ENCODE peak calls at places on chromosomes 12 and 14, in five cellular contexts. N, A, F, W and O are unnamed samples.

GRCh38 chr14:99649219-99649618 is 4.3 kb downstream of the HHIPL1 start:
- DNase-seq in A (no peak), W (peak), F (peak), N (no peak), O (peak)

GRCh38 chr12:100401660-100402059 is 44.8 kb downstream of the SLC17A8 start:
- DNase-seq in A (no peak), F (peak), W (peak), N (peak), O (peak)

GRCh38 chr12:114504311-114504710 is 98.4 kb upstream of the TBX5 start:
- DNase-seq in F (no peak), N (no peak), W (peak), A (no peak), O (no peak)

GRCh38 chr14:96125536-96125935 is 79.1 kb upstream of the BDKRB2 start:
- DNase-seq in W (no peak), N (peak), F (no peak), A (no peak), O (peak)

GRCh38 chr12:78494911-78495310 is 369.7 kb upstream of the SYT1 start:
- DNase-seq in W (peak), F (no peak), N (peak), A (no peak), O (peak)

GRCh38 chr12:84070311-84070710 is 842.3 kb downstream of the SLC6A15 start:
- DNase-seq in W (peak), N (peak), F (no peak), A (no peak), O (peak)

GRCh38 chr12:103503546-103504480 is 8.0 kb upstream of the C12orf42 start:
- DNase-seq in A (peak), N (no peak), F (no peak), W (no peak), O (no peak)

GRCh38 chr12:257521-258321 is 4.9 kb downstream of the SLC6A13 start:
- DNase-seq in A (no peak), F (no peak), N (no peak), W (no peak), O (no peak)

GRCh38 chr12:86158956-86159355 is 97.2 kb downstream of the MGAT4C start:
- DNase-seq in W (peak), F (no peak), N (no peak), A (no peak), O (peak)

GRCh38 chr12:48194780-48195179 is 8.3 kb downstream of the OR10AD1 start:
- DNase-seq in F (peak), N (peak), W (no peak), A (no peak), O (peak)

GRCh38 chr14:64935508-64935907 is 7.0 kb downstream of the GPX2 start:
- DNase-seq in F (no peak), W (no peak), N (no peak), A (no peak), O (no peak)

GRCh38 chr12:80192087-80192486 is 92.8 kb downstream of the OTOGL start:
- DNase-seq in F (no peak), N (peak), W (no peak), A (no peak), O (no peak)

GRCh38 chr12:102120886-102121285 is 903 bp downstream of the PARPBP start:
- DNase-seq in F (peak), W (peak), A (no peak), N (peak), O (peak)

GRCh38 chr12:88764781-88765470 is 184.7 kb upstream of the KITLG start:
- DNase-seq in N (no peak), W (peak), F (no peak), A (no peak), O (peak)

GRCh38 chr14:68619805-68620574 is 172.9 kb downstream of the ZFP36L1 start:
- DNase-seq in A (no peak), W (peak), F (peak), N (peak), O (peak)

GRCh38 chr14:22838631-22839041 is 2.3 kb downstream of the MMP14 start:
- DNase-seq in A (no peak), N (peak), F (no peak), W (peak), O (peak)

GRCh38 chr14:61433169-61433568 is 111.8 kb downstream of the PRKCH start:
- DNase-seq in A (no peak), W (peak), F (peak), N (no peak), O (no peak)

GRCh38 chr12:46480724-46481123 is 108.2 kb upstream of the SLC38A2 start:
- DNase-seq in A (no peak), N (no peak), F (no peak), W (no peak), O (no peak)

GRCh38 chr12:30013051-30013450 is 229.3 kb upstream of the TMTC1 start:
- DNase-seq in A (no peak), N (no peak), F (no peak), W (no peak), O (peak)

GRCh38 chr14:83162351-83162929 is 1628.8 kb upstream of the SEL1L start:
- DNase-seq in W (no peak), N (no peak), A (no peak), F (no peak), O (no peak)

GRCh38 chr14:35332517-35333346 is 40.5 kb downstream of the PSMA6 start:
- DNase-seq in N (peak), W (no peak), A (no peak), F (peak), O (peak)

GRCh38 chr12:89162704-89163261 is 189.5 kb downstream of the DUSP6 start:
- DNase-seq in N (peak), W (peak), F (peak), A (no peak), O (peak)

GRCh38 chr12:113185180-113186032 is at the start of the genes DDX54 and RITA1:
- DNase-seq in F (peak), N (peak), A (peak), W (peak), O (peak)

GRCh38 chr12:113187588-113187987 is 2.1 kb downstream of the RITA1 start:
- DNase-seq in F (no peak), A (no peak), W (no peak), N (no peak), O (no peak)

GRCh38 chr12:113184900-113185179 is 438 bp downstream of the DDX54 start:
- DNase-seq in F (peak), W (peak), N (peak), A (peak), O (peak)

GRCh38 chr12:113186666-113187325 is 1.3 kb downstream of the RITA1 start:
- DNase-seq in A (no peak), W (no peak), F (no peak), N (no peak), O (no peak)

GRCh38 chr12:113186033-113186365 is 478 bp downstream of the RITA1 start:
- DNase-seq in F (peak), W (peak), N (peak), A (no peak), O (peak)
- H2AFZ ChIP-seq in F (peak), W (peak), N (peak), A (peak), O (peak)

DNA sequence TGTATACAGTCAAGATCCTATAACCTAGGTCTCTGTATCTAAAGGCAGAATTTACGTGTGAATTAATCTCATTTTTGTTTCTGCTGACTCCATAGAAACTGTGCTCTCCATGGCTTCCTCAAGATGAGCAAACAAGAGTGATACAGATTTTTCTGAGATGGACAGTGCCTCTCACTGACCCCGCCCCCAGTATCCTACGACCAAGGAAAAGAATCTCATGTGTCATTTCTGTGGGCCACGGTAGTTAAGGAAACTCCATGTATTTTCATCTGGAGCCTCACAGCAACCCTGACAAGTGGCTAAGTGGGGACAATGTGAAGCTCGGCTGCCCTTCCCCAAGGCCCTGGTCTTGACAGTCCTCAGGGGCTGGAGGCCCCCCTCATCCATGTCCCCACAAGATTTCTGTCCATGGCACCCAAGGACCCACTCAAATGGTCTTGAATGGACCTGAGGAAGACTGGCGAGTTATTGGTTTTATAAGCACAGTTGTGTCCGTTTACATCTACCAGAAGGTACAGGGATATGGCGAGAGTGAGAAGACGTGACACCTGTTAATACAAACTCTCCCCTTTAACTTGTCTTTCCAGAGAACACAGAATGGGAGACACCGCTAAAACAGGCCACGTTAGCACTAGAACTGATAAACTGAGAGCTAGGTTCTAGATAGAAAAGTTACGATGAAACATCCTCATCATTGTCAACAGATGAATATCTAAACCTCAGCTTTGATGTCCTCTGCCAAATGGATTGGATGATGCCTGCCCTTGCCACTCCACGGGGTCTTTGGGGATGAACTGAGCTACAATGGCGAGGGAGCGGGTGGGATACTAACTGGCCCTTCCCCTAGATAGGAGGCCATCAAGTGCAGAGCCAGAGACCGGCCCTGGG is 108.4 kb upstream of the EGLN3 start:
- DNase-seq in A (no peak), N (peak), W (no peak), F (no peak), O (no peak)
- H3K9ac ChIP-seq in A (peak), N (peak), W (peak), F (peak), O (peak)

DNA sequence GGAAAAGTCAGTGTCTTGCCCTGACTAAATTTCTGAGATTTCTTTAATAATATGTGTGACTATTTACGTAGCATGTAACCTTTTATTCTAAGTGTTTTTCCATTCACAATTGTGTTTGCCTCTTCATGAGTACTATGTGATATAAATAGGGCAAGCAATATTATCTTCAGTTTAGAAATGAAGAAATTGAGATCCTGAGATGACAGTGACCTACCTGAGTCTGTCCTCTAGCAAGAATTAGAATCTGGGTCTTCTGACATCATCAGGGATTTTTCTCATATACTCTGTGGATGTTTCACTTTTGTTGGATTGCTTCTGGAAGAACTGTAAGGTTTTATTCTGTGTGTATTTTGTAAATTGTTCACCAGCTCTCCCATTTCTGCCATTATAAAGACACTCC is 35.0 kb downstream of the TMTC2 start:
- DNase-seq in N (no peak), W (no peak), F (no peak), A (no peak), O (no peak)
- H2AFZ ChIP-seq in N (no peak), W (no peak), F (no peak), A (no peak), O (no peak)

GRCh38 chr14:105223770-105224544 is 24.4 kb upstream of the BTBD6 start:
- DNase-seq in F (no peak), N (no peak), W (no peak), A (no peak), O (no peak)
- H3K9ac ChIP-seq in F (no peak), N (no peak), W (no peak), A (no peak), O (no peak)

DNA sequence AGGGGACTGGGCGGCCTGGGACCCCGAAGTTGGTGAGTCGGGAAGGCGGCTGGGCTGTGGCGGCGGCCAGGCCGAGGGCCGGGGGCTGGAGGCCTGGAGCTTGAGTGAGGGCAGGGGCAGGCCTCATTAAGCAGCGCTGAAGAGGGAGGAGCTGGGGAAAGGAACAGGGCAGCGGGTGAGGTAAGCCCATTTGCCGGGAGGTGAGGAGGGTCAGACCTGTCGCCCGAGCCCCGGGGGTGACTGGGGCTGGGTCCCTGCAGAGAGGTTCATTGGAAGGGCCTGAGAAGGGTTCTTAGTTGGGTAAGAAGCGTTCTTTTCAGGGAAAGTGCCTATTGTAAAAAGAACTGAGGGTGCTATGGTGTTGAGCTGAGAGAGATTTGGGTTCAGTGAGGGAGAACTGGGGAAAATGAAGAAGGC is 438 bp downstream of the RAB5B start:
- DNase-seq in W (peak), F (peak), A (no peak), N (peak), O (peak)
- H2AFZ ChIP-seq in W (peak), F (peak), A (peak), N (peak), O (peak)